ENCODE peak calls at places on chromosome 13, in six cellular contexts. H is stomach, E is sigmoid colon, A is breast epithelium, F is adrenal gland, B is HCT116. K is an unnamed sample.

GRCh38 chr13:80705371-80706163 is 364.6 kb upstream of the SPRY2 start:
- DNase-seq in H (no peak), E (no peak), A (no peak), F (no peak), B (no peak), K (no peak)

GRCh38 chr13:101545521-101545920 is 93.0 kb downstream of the ITGBL1 start:
- DNase-seq in H (no peak), E (no peak), A (no peak), F (no peak), B (no peak), K (no peak)

GRCh38 chr13:37534181-37534580 is 64.4 kb downstream of the POSTN start:
- DNase-seq in H (no peak), E (no peak), A (no peak), F (no peak), B (no peak), K (no peak)

GRCh38 chr13:40388617-40389016 is 277.8 kb downstream of the FOXO1 start:
- DNase-seq in H (peak), E (peak), A (peak), F (no peak), B (no peak), K (no peak)

GRCh38 chr13:24228852-24229458 is 68.4 kb downstream of the SPATA13 start:
- DNase-seq in H (no peak), E (no peak), A (no peak), F (peak), B (peak), K (peak)

GRCh38 chr13:78610381-78610883 is 7.1 kb upstream of the POU4F1 start:
- DNase-seq in H (no peak), E (no peak), A (no peak), F (no peak), B (no peak), K (peak)

GRCh38 chr13:29434217-29434940 is 161.1 kb downstream of the SLC7A1 start:
- DNase-seq in H (no peak), E (no peak), A (no peak), F (no peak), B (no peak), K (no peak)

GRCh38 chr13:102333320-102334181 is 68.3 kb downstream of the FGF14 start:
- DNase-seq in H (no peak), E (no peak), A (no peak), F (no peak), B (no peak), K (no peak)

GRCh38 chr13:47903836-47904235 is 97.2 kb downstream of the SUCLA2 start:
- DNase-seq in H (no peak), E (no peak), A (no peak), F (no peak), B (no peak), K (no peak)

GRCh38 chr13:97567510-97568243 is 133.7 kb downstream of the RAP2A start:
- DNase-seq in H (peak), E (no peak), A (peak), F (no peak), B (peak), K (no peak)

GRCh38 chr13:99495478-99496321 is 5.6 kb upstream of the TM9SF2 start:
- DNase-seq in H (no peak), E (no peak), A (no peak), F (no peak), B (no peak), K (no peak)

GRCh38 chr13:103656329-103656728 is 590.1 kb upstream of the SLC10A2 start:
- DNase-seq in H (no peak), E (no peak), A (no peak), F (no peak), B (no peak), K (no peak)

GRCh38 chr13:93045836-93046235 is 180.8 kb upstream of the GPC6 start:
- DNase-seq in H (no peak), E (no peak), A (no peak), F (no peak), B (no peak), K (no peak)

GRCh38 chr13:62847520-62847919 is 1431.9 kb upstream of the PCDH20 start:
- DNase-seq in H (no peak), E (no peak), A (no peak), F (no peak), B (no peak), K (no peak)

GRCh38 chr13:91946498-91947070 is 548.2 kb downstream of the GPC5 start:
- DNase-seq in H (no peak), E (no peak), A (no peak), F (no peak), B (no peak), K (peak)

GRCh38 chr13:61685683-61686013 is 270.0 kb upstream of the PCDH20 start:
- DNase-seq in H (no peak), E (no peak), A (no peak), F (no peak), B (peak), K (no peak)

GRCh38 chr13:114129649-114130062 is 2.8 kb downstream of the RASA3 start:
- DNase-seq in H (no peak), E (peak), A (no peak), F (no peak), B (no peak), K (no peak)

GRCh38 chr13:52104624-52105023 is 24.2 kb downstream of the NEK5 start:
- DNase-seq in H (no peak), E (no peak), A (no peak), F (no peak), B (no peak), K (no peak)

GRCh38 chr13:110340812-110341444 is 33.8 kb downstream of the COL4A2 start:
- DNase-seq in H (peak), E (peak), A (peak), F (peak), B (no peak), K (no peak)
- TF ChIP-seq POLR2A in H (no peak), E (peak), A (no peak), F (no peak), B (no peak), K (no peak)

GRCh38 chr13:107456431-107456830 is 758.9 kb downstream of the LIG4 start:
- DNase-seq in H (no peak), E (no peak), A (no peak), F (no peak), B (no peak), K (no peak)

GRCh38 chr13:107447591-107447990 is 767.7 kb downstream of the LIG4 start:
- DNase-seq in H (no peak), E (no peak), A (no peak), F (no peak), B (no peak), K (no peak)

GRCh38 chr13:107450426-107450825 is 764.9 kb downstream of the LIG4 start:
- DNase-seq in H (no peak), E (no peak), A (no peak), F (no peak), B (no peak), K (no peak)

GRCh38 chr13:107452833-107453232 is 762.5 kb downstream of the LIG4 start:
- DNase-seq in H (no peak), E (no peak), A (no peak), F (no peak), B (no peak), K (no peak)

DNA sequence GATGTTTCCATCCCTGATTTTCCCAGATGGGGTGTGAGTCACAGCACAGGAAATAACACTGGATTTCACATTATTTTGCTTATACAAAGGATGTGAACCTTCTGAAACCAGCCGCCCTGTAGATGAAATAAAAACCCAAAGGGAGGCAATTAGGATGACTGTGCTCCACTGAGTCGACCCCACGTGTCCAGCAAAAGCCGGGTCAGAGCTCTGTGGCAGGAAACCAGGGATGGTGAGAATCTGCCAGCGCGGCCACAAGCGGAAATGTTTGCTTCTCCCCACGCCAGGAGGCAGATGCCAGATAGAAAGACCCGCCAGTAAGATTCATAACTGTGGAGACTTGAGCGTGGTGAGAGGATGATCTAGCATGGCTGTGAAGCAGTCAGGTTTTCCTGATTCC is 764.4 kb downstream of the LIG4 start:
- DNase-seq in H (no peak), E (no peak), A (no peak), F (no peak), B (no peak), K (no peak)
- TF ChIP-seq POLR2A in H (no peak), E (no peak), A (no peak), F (no peak), B (no peak), K (no peak)

DNA sequence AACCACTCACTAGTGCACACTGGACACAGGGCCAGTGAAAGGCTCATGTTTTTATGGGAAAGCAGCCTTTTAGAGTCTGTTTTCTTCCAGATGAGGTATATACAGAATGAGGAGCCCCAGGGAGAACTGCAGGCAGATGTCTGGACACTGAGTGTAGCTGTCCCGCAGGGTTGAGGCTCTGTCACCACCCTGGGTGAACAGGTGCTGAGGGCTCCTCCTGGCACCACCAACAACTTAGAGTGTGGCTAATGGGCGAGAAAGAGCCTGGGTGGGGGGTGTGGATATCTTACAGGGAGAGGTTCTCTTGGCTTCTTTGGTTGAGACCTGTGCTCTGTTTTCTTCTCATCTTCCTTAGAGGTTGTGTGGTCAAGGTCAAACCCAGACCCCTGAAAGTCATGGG is 202.1 kb upstream of the GPR12 start:
- DNase-seq in H (no peak), E (no peak), A (no peak), F (no peak), B (no peak), K (no peak)
- TF ChIP-seq POLR2A in H (no peak), E (no peak), A (no peak), F (no peak), B (no peak), K (no peak)

GRCh38 chr13:46126552-46127171 is 21.8 kb upstream of the CPB2 start:
- DNase-seq in H (peak), E (no peak), A (peak), F (peak), B (peak), K (peak)

GRCh38 chr13:46126074-46126473 is 21.2 kb upstream of the CPB2 start:
- DNase-seq in H (no peak), E (no peak), A (no peak), F (no peak), B (no peak), K (no peak)

GRCh38 chr13:46124531-46124966 is 19.7 kb upstream of the CPB2 start:
- DNase-seq in H (no peak), E (no peak), A (no peak), F (no peak), B (no peak), K (no peak)

GRCh38 chr13:46127336-46128023 is 22.6 kb upstream of the CPB2 start:
- DNase-seq in H (no peak), E (no peak), A (no peak), F (no peak), B (no peak), K (no peak)

DNA sequence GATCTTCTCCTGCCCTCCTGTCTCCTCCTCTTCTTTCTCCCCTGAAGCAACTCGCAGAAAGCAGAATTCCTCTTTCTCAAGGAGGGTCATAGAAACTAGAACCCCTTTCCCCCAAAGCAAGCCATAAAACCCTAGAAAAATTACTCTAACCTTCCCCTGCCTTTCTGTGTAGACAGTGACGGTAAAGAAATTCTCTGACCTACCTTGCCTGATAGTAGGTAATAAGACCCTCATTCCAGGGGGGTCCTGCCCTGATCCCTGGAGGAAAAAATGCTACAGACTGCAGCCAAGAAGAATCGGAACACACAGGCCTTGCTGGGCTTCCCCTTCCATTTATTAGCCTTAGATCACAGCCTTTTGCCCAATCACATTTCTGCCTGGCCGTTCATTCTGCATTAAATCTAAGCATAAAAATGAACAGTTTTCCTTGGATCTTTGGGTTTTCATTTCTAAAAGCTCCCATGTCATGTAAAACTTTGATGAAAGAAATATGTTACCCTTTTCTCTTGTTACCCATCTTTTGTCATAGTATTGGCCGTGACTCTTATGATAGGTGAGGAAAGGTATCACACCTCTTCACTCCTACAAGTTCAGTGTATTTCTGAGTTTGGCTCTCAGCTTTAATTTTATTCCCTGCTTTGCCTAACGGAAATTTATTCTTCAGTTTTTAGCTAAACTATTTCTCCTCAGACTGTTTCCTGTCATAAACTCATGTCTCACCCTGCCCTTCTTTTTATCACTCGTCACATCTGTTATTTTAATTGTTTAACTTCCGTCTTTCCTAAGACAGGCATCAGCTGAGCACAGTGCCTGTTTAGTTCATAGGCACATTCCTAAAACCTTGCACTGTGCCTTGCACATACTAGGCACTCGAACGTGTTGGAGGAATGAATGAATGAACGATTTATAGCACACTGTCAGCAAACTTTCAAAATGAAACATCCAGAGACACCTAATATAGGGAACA is 20.4 kb upstream of the CPB2 start:
- DNase-seq in H (no peak), E (no peak), A (no peak), F (no peak), B (no peak), K (no peak)
- TF ChIP-seq POLR2A in H (no peak), E (no peak), A (no peak), F (no peak), B (no peak), K (no peak)

GRCh38 chr13:94859812-94860210 is 147.5 kb upstream of the SOX21 start:
- DNase-seq in H (no peak), E (no peak), A (no peak), F (no peak), B (no peak), K (no peak)

GRCh38 chr13:94858856-94859811 is 146.8 kb upstream of the SOX21 start:
- DNase-seq in H (peak), E (peak), A (peak), F (peak), B (no peak), K (no peak)

DNA sequence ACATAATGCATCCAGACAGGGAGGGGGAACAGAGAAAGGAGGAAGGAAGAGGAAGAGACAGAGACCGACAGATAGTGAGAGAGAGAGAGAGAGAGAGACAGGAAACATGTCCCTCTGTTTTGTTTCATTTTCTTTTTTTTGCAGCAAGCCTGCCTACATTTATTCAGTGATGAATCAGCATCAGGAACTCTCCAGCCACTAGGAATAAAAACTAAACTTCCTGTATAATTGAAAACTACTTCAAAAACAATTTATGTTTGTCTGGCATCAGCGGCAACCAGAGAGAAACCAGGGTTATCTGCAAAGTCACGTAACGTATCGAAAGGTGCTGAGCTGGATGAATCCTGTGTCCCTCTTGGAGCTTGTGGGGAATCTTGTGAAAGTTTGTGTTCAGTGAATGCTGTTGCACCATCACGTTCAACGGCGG is 148.6 kb upstream of the SOX21 start:
- DNase-seq in H (no peak), E (no peak), A (no peak), F (no peak), B (no peak), K (no peak)
- TF ChIP-seq POLR2A in H (no peak), E (no peak), A (no peak), F (no peak), B (no peak), K (no peak)

DNA sequence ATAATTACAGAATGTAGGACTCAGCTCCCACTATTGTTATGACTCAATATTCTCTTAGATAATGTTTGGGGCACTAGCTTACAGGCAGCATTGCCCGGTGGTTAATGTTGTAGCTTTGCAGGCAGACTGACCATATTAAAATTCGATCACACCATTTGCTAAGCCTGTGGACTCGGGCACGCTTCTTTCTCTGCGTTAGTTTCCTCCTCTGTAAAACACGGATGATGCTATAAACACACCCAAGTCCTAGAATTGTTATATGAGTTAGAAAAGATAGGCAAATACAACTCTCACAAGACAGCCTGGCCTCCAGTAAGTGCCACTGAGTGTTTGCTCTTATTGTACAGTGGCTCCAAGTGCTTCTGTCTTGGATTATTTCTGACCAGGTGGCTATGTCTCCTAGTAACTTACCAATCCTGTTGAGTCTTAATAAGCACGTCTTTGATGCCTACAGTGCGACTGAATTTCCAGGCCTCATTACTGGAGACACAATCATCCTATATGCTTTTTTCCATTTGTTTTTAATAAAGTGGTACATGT is 50.0 kb upstream of the ALOX5AP start:
- DNase-seq in H (no peak), E (no peak), A (no peak), F (no peak), B (no peak), K (no peak)
- TF ChIP-seq POLR2A in H (no peak), E (no peak), A (no peak), F (no peak), B (no peak), K (no peak)